ENCODE peak calls at places on chromosome 1, in ten cellular contexts. M is brain microvascular endothelial cell, O is progenitor cell of endocrine pancreas, G is stomach, D is heart left ventricle, Q is glutamatergic neuron, C is neural crest cell, J is fibroblast of mammary gland, T is bronchial epithelial cell, X is epithelial cell of proximal tubule. H is an unnamed sample.
A peak's percentile ranks its signal among the peaks of the same experiment; 100 is the strongest.

GRCh38 chr1:234776875-234777849 is 167.2 kb upstream of the IRF2BP2 start:
- DNase-seq in M (no peak), O (no peak), G (no peak), X (no peak), C (no peak), Q (no peak), T (no peak), J (no peak), D (no peak), H (no peak)

GRCh38 chr1:61253059-61253735 is 170.8 kb downstream of the NFIA start:
- DNase-seq in C (no peak), M (peak; percentile 47), Q (no peak), G (peak; percentile 76), X (no peak), J (peak; percentile 80), D (peak; percentile 81), O (no peak), T (peak; percentile 80), H (no peak)

GRCh38 chr1:55305735-55306134 is 90.6 kb upstream of the USP24 start:
- DNase-seq in O (no peak), G (no peak), J (peak; percentile 48), X (no peak), T (peak; percentile 74), C (no peak), Q (no peak), D (no peak), M (no peak), H (no peak)

GRCh38 chr1:192474080-192474683 is 101.4 kb upstream of the RGS1 start:
- DNase-seq in X (no peak), O (no peak), J (peak; percentile 43), Q (no peak), C (peak; percentile 33), D (no peak), T (peak; percentile 16), G (no peak), M (no peak), H (no peak)

GRCh38 chr1:58845947-58846346 is 62.1 kb upstream of the JUN start:
- DNase-seq in G (no peak), D (no peak), T (no peak), C (no peak), M (no peak), Q (no peak), O (no peak), J (no peak), X (no peak), H (no peak)

GRCh38 chr1:60765204-60765603 is 317.2 kb upstream of the NFIA start:
- DNase-seq in T (peak; percentile 62), X (no peak), M (peak; percentile 22), O (no peak), D (no peak), G (peak; percentile 30), C (no peak), Q (peak; percentile 28), J (peak; percentile 54), H (no peak)

GRCh38 chr1:6922096-6922931 is 137.1 kb downstream of the CAMTA1 start:
- DNase-seq in C (no peak), D (peak; percentile 68), J (peak; percentile 82), G (no peak), T (peak; percentile 54), Q (no peak), M (peak; percentile 18), X (peak; percentile 19), O (no peak), H (no peak)

GRCh38 chr1:3409737-3410434 is 44.6 kb upstream of the ARHGEF16 start:
- DNase-seq in X (peak; percentile 1), D (peak; percentile 64), J (peak; percentile 47), G (peak; percentile 70), C (peak; percentile 47), M (peak; percentile 54), T (no peak), Q (peak; percentile 60), O (no peak), H (no peak)

GRCh38 chr1:6234502-6235295 is 1.1 kb downstream of the ICMT start:
- DNase-seq in X (no peak), M (no peak), C (no peak), D (no peak), T (peak; percentile 38), Q (no peak), O (no peak), G (no peak), J (peak; percentile 24), H (no peak)

GRCh38 chr1:167516404-167517388 is 1.6 kb downstream of the CD247 start:
- DNase-seq in J (no peak), Q (no peak), C (no peak), T (no peak), D (no peak), G (no peak), X (no peak), O (no peak), M (no peak), H (no peak)

GRCh38 chr1:230798491-230798890 is 51.3 kb downstream of the CAPN9 start:
- DNase-seq in X (no peak), O (no peak), G (no peak), Q (no peak), J (no peak), D (no peak), M (no peak), T (no peak), C (no peak), H (no peak)

GRCh38 chr1:9960705-9961562 is 17.7 kb downstream of the NMNAT1 start:
- DNase-seq in X (no peak), G (no peak), T (no peak), D (no peak), C (no peak), O (no peak), Q (peak; percentile 73), M (no peak), J (peak; percentile 8), H (peak; percentile 39)

GRCh38 chr1:89363196-89363595 is 663 bp upstream of the GBP6 start:
- DNase-seq in G (no peak), J (no peak), D (no peak), Q (no peak), C (no peak), O (no peak), X (no peak), M (no peak), T (peak; percentile 84), H (no peak)

GRCh38 chr1:116310172-116310571 is 62.9 kb upstream of the ATP1A1 start:
- DNase-seq in J (no peak), G (no peak), T (no peak), O (no peak), M (no peak), D (no peak), Q (no peak), C (no peak), X (no peak), H (no peak)

DNA sequence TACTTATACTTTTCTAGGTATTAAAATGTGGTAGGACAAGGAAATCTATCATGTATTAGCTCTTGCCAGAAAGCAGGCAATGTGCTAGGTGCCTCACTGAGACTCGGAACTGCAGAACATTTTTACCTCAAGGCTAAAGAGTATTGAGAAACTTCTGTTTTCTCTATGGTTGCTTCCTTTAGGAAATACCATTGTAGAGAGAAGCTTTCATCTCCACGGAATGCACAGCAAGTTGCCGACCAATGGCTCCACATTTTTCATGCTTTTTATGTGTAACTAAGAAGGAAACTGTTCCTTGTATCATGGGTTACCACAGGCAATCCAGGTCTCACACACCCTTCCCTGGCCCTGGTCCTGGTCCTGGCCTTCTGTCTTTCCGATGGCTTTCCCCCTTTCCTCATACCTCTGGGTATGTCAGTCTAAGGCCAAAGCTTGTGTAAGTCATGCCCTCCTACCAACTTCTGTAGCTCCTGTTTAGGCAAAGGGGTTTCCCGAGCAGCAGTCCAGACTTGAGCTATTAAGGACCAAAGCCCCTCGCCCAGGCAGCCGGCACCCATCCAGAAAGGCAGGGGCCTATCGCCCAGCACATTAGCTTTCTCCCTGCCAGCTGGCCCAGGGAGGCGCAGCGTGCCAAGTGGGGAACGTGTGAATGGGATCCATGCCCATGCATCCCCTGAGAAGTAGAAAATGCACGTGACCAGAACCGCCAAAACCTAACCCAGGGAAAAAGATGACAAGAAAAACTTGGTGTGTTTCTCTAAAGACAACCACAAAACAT is 225.0 kb downstream of the PBX1 start:
- DNase-seq in O (no peak), D (peak; percentile 55), C (no peak), T (no peak), J (no peak), M (no peak), X (no peak), G (no peak), Q (no peak), H (no peak)
- TF ChIP-seq CTCF in O (no peak), D (no peak), C (no peak), T (no peak), J (no peak), M (no peak), X (no peak), G (no peak), Q (no peak), H (no peak)

GRCh38 chr1:226661965-226662364 is 77.1 kb downstream of the ITPKB start:
- DNase-seq in J (peak; percentile 47), T (no peak), Q (no peak), O (no peak), G (no peak), X (no peak), C (no peak), D (no peak), M (no peak), H (no peak)
- TF ChIP-seq CTCF in J (no peak), T (no peak), Q (no peak), O (no peak), G (no peak), X (no peak), C (no peak), D (no peak), M (peak; percentile 24), H (peak; percentile 30)

DNA sequence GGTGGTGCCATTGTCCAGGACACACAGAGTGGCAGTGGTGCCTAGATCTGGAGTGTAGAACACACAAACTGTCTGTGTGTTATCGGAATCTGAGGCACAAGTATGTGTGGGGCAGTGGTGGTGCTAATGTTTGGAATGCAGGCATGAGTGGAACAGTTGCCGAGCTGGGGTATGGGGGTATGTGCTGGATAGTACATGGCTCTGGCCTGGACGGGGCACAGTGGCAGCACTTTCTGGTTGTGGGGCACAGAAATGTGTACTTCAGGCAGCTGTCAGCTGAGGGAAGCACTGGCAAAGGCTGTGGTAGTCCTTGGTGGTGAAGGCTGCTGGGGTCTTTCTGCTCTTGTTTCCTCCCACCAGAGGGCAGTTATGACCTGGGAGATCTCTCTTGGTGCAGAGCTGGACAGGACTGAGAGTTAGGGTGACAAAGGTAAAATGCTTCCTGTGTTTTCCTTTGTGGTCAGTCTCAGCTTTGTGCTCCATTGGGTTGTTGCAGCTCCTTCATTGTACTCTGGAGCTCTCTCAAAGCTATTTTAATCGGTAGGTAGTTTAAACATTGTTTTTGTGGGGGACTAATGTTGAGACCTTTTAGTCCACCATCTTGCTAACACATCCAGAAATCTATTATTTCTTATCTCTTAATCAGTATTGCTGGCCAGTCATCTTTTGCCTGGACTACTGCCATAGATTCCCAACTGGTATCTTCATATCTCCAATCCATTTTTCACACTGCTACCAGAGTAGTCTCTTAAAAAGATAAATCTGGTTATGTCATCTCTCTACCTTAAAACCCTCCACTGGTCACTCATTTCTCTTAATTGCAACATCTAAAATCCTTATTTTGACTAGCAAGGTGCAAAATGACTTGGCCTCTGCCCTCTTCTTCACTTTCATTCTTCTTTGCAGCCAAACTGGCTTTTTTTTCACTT is 83.9 kb upstream of the NBPF4 start:
- DNase-seq in C (no peak), Q (no peak), J (no peak), M (no peak), D (no peak), O (no peak), T (no peak), G (no peak), X (no peak), H (no peak)
- TF ChIP-seq CTCF in C (peak; percentile 30), Q (no peak), J (no peak), M (peak; percentile 32), D (no peak), O (peak; percentile 28), T (no peak), G (no peak), X (peak; percentile 41), H (peak; percentile 6)

GRCh38 chr1:151072224-151072623 is 1.7 kb downstream of the GABPB2 start:
- DNase-seq in Q (no peak), G (no peak), M (no peak), T (no peak), J (no peak), D (no peak), C (no peak), O (no peak), X (no peak), H (no peak)
- TF ChIP-seq CTCF in Q (no peak), G (no peak), M (peak; percentile 13), T (no peak), J (no peak), D (no peak), C (no peak), O (no peak), X (no peak), H (peak; percentile 6)

H was measured in D721Med.